ENCODE peak calls at places on chromosomes 13 and 19, in four cellular contexts. R is heart right ventricle; V is effector memory CD4-positive, alpha-beta T cell; Q is stomach. B is an unnamed sample.

GRCh38 chr13:48154671-48155070 is 59.8 kb upstream of the MED4 start:
- DNase-seq in R (no peak), V (no peak), Q (no peak), B (no peak)

GRCh38 chr19:43625918-43626579 is 6.6 kb upstream of the ZNF428 start:
- DNase-seq in R (no peak), V (no peak), Q (no peak), B (no peak)

GRCh38 chr13:110600261-110600819 is 15.0 kb upstream of the NAXD start:
- DNase-seq in R (no peak), V (no peak), Q (no peak), B (no peak)

GRCh38 chr19:42232435-42232834 is 10.0 kb downstream of the GSK3A start:
- DNase-seq in R (no peak), V (no peak), Q (no peak), B (no peak)

GRCh38 chr19:47309038-47309437 is 623 bp upstream of the C5AR1 start:
- DNase-seq in R (no peak), V (no peak), Q (no peak), B (peak; percentile 34)

GRCh38 chr13:97938701-97939475 is 14.6 kb upstream of the IPO5 start:
- DNase-seq in R (no peak), V (no peak), Q (no peak), B (no peak)

GRCh38 chr19:6417713-6418561 is 6.7 kb downstream of the KHSRP start:
- DNase-seq in R (no peak), V (no peak), Q (no peak), B (no peak)

GRCh38 chr19:6551607-6552450 is 21.0 kb downstream of the TNFSF9 start:
- DNase-seq in R (no peak), V (no peak), Q (no peak), B (no peak)

GRCh38 chr13:50133277-50133953 is 118.2 kb downstream of the KCNRG start:
- DNase-seq in R (no peak), V (no peak), Q (no peak), B (no peak)

GRCh38 chr19:47757617-47758432 is 12.5 kb downstream of the NOP53 start:
- DNase-seq in R (no peak), V (no peak), Q (no peak), B (no peak)

GRCh38 chr19:15810335-15810734 is 5.1 kb downstream of the OR10H1 start:
- DNase-seq in R (peak; percentile 7), V (no peak), Q (peak; percentile 27), B (no peak)

GRCh38 chr13:36192166-36192565 is 22.2 kb downstream of the SOHLH2 start:
- DNase-seq in R (no peak), V (no peak), Q (no peak), B (no peak)

DNA sequence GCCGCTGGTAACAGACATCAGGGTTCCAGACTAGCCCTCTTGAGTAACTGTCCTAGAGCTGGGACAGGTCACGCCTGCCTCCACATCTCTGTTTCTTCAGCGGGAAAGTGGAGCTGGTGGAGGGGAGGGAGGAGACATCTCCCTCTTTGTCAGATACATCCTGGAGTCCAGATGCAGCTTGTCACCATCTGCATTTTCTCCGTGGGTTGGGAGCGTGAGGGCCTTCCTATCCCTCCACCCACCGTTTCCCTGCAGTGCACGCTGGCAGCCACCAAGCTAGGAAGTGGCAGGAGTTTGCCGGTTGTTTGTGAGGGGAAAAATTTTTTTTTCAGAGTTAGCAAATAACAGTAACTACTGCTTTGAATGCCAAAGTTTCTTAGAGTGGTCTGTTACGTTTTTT is 20.0 kb upstream of the SMIM17 start:
- DNase-seq in R (no peak), V (no peak), Q (no peak), B (no peak)
- H3K27me3 ChIP-seq in R (no peaks in the 10 kb centered on the region), V (no peaks in the 10 kb centered on the region), Q (no peaks in the 10 kb centered on the region), B (no peaks in the 10 kb centered on the region)

DNA sequence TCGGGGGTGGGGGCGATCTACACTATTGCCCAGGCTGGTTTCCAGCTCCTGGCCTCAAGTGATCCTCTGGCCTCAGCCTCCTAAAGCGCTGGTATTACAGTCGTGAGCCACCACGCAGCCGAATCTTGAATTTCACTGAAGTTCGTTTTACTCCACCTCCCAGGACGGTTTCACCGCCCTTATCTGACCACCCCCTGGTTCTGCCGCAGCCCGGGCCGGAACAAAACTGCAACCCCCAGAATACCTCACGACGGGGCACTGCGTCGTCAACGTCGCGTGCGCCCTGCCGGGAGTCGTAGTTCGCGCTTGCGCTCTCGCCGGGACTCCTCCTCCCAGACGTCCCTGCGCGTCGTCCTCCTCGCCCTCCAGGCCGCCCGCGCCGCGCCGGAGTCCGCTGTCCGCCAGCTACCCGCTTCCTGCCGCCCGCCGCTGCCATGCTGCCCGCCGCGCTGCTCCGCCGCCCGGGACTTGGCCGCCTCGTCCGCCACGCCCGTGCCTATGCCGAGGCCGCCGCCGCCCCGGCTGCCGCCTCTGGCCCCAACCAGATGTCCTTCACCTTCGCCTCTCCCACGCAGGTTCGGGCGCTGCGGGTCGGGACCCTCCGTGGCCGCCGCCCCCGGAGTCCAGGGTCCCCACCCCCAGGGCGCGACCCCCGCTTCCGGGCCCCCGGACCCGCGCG is at the start of gene ATP5F1D:
- DNase-seq in R (peak; percentile 94), V (peak; percentile 76), Q (peak; percentile 96), B (peak; percentile 97)
- H3K4me1 ChIP-seq in R (peaks cover 78% of the 10 kb centered on the region), V (peaks cover 43% of the 10 kb centered on the region), Q (peaks cover 91% of the 10 kb centered on the region), B (peaks cover 84% of the 10 kb centered on the region)

DNA sequence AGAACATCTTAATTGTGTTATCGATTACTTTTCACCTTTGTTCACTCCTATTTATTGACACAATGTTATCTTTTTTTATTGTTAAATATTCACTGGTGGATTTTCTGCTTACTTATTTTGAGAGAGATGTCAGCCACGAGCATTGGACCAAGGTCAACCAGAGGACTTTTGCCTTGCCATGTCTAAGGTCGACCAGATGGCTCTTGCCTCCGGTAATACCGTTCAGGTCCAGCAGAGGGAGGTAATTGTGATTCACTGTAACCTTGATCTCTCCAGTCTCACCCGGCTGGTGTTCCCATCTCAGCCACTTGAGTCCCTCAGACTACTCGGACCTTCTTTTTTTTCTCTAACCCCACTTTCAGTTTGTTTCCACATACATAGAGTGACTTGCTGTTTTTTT is 1438.1 kb downstream of the UQCRFS1 start:
- DNase-seq in R (no peak), V (no peak), Q (no peak), B (no peak)
- H3K27me3 ChIP-seq in R (no peaks in the 10 kb centered on the region), V (no peaks in the 10 kb centered on the region), Q (no peaks in the 10 kb centered on the region), B (no peaks in the 10 kb centered on the region)

GRCh38 chr19:13920524-13920923 is 14.5 kb downstream of the CC2D1A start:
- DNase-seq in R (no peak), V (no peak), Q (no peak), B (no peak)

GRCh38 chr19:13920940-13921744 is 15.1 kb downstream of the CC2D1A start:
- DNase-seq in R (no peak), V (no peak), Q (no peak), B (no peak)

GRCh38 chr19:13914777-13915176 is 8.8 kb downstream of the CC2D1A start:
- DNase-seq in R (no peak), V (no peak), Q (no peak), B (no peak)

GRCh38 chr19:13918726-13919411 is 12.9 kb downstream of the CC2D1A start:
- DNase-seq in R (no peak), V (no peak), Q (no peak), B (no peak)

GRCh38 chr19:13917888-13918406 is 11.9 kb downstream of the CC2D1A start:
- DNase-seq in R (peak; percentile 54), V (no peak), Q (peak; percentile 66), B (no peak)
- H3K4me1 ChIP-seq in R (no peaks in the 10 kb centered on the region), V (no peaks in the 10 kb centered on the region), Q (no peaks in the 10 kb centered on the region), B (no peaks in the 10 kb centered on the region)

GRCh38 chr19:3852177-3852511 is 16.7 kb downstream of the ZFR2 start:
- DNase-seq in R (no peak), V (no peak), Q (no peak), B (no peak)

GRCh38 chr19:3851254-3852176 is 17.3 kb downstream of the ZFR2 start:
- DNase-seq in R (no peak), V (no peak), Q (no peak), B (no peak)

GRCh38 chr19:3849787-3850186 is 19.1 kb downstream of the ZFR2 start:
- DNase-seq in R (no peak), V (no peak), Q (no peak), B (no peak)

GRCh38 chr19:3849092-3849491 is 19.7 kb downstream of the ZFR2 start:
- DNase-seq in R (peak; percentile 10), V (no peak), Q (peak; percentile 31), B (no peak)

DNA sequence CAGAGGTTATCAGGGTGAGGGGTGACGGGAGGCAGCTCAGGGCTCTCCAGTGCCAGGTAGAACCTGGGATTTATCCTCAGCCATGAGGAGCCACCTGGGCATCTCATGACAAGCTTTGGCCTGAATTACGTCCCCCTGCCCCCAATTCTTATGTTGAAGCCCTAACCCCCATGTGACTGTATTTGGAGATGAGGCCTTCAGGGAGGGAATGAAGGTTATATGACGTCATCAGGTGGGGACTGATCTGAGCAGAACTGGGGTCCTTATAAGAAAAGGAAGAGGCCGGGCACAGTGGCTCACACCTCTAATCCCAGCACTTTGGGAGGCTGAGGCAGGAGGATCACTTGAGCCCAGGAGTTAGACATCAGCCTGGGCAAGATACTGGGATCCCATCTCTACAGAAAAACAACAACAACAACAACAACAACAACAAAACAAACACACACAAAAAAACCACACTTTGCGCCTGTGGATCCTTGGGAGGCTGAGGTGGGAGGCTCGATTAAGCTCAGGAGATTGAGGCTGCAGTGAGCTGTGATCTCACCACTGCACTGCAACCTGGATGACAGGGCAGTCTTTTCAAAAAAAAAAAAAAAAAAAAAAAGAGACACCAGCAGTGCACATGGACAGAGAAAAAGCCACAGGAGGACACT is 18.4 kb downstream of the ZFR2 start:
- DNase-seq in R (no peak), V (no peak), Q (no peak), B (no peak)
- H3K27me3 ChIP-seq in R (no peaks in the 10 kb centered on the region), V (no peaks in the 10 kb centered on the region), Q (no peaks in the 10 kb centered on the region), B (peaks cover 5% of the 10 kb centered on the region)

GRCh38 chr19:17947815-17948473 is 15.1 kb downstream of the CCDC124 start:
- DNase-seq in R (peak; percentile 90), V (peak; percentile 93), Q (peak; percentile 90), B (peak; percentile 91)

GRCh38 chr19:17948967-17949930 is 16.4 kb downstream of the CCDC124 start:
- DNase-seq in R (no peak), V (no peak), Q (no peak), B (no peak)

GRCh38 chr19:17949956-17950309 is 17.0 kb upstream of the KCNN1 start:
- DNase-seq in R (no peak), V (no peak), Q (no peak), B (no peak)

GRCh38 chr19:17948474-17948966 is 15.7 kb downstream of the CCDC124 start:
- DNase-seq in R (peak; percentile 25), V (no peak), Q (no peak), B (no peak)

DNA sequence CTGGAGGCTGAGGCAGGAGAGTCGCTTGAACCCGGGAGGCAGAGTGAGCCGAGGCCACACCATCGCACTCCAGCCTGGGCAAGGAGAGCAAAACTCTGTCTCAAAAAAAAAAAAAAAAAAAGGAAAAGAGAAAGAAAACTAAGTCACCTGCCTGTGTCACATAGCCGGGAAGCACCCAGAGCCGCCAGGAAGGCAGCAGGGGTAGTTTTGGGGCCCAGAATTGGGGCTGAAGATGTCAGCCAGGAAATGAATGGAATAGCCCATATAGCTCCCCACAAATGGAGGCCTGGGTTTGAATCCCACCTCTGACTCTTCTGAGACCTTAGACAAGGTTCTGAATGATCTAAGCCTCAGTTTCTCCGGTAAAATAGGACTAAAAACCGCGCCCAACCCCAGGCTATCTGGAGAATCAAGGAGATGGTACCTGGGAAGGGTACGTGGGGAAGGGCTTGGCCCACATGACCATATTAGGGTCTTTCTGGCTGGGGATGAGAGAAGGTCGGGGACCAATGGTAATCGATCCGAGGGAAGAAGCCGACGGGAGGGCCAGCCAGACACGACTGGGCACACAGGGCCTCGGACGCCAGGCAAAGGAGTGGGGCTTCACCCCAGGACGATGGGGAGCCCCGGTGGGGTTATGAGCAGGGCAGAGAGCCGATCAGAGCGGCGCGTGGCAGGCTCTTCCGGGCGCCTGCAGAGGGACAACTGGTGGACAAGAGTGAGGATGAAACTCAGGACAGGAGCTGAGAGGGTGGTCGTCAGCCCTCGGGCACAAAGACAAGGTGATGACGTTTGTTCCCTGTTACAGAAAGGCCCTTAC is 14.4 kb downstream of the CCDC124 start:
- DNase-seq in R (no peak), V (peak; percentile 22), Q (no peak), B (no peak)
- H3K4me1 ChIP-seq in R (peaks cover 44% of the 10 kb centered on the region), V (peaks cover 45% of the 10 kb centered on the region), Q (peaks cover 61% of the 10 kb centered on the region), B (peaks cover 40% of the 10 kb centered on the region)

B was measured in tibial artery.